ENCODE peak calls at places on chromosomes 4 and X, in five cellular contexts. N, M, H, L and T are unnamed samples.

GRCh38 chr4:80322716-80323115 is 12.8 kb upstream of the CFAP299 start:
- DNase-seq in N (no peak), M (no peak), H (peak; percentile 17), L (no peak), T (no peak)

GRCh38 chr4:6095023-6095817 is 77.0 kb upstream of the C4orf50 start:
- DNase-seq in N (no peak), M (no peak), H (no peak), L (no peak), T (no peak)

GRCh38 chrX:150767045-150767395 is 73.8 kb downstream of the MTMR1 start:
- DNase-seq in N (no peak), M (no peak), H (no peak), L (peak; percentile 64), T (no peak)

GRCh38 chr4:2583517-2583916 is 47.1 kb downstream of the FAM193A start:
- DNase-seq in N (no peak), M (no peak), H (peak; percentile 29), L (no peak), T (no peak)

GRCh38 chr4:2788101-2788500 is 4.8 kb upstream of the SH3BP2 start:
- DNase-seq in N (no peak), M (no peak), H (no peak), L (no peak), T (no peak)

GRCh38 chr4:113901994-113902787 is 77.3 kb downstream of the ARSJ start:
- DNase-seq in N (peak; percentile 57), M (peak; percentile 63), H (peak; percentile 74), L (no peak), T (no peak)

GRCh38 chr4:8849266-8850073 is 22.2 kb downstream of the HMX1 start:
- DNase-seq in N (no peak), M (no peak), H (no peak), L (peak; percentile 58), T (no peak)

GRCh38 chrX:138020941-138021340 is 455.0 kb downstream of the ZIC3 start:
- DNase-seq in N (no peak), M (no peak), H (no peak), L (no peak), T (no peak)

GRCh38 chr4:101346562-101347266 is 612 bp downstream of the PPP3CA start:
- DNase-seq in N (peak; percentile 56), M (peak; percentile 54), H (peak; percentile 89), L (peak; percentile 91), T (peak; percentile 58)